ENCODE peak calls at places on chromosomes 2 and 18, in four cellular contexts. B is K562, Z is HepG2, O is GM12878. P is an unnamed sample.

GRCh38 chr18:22613058-22613690 is 195.5 kb upstream of the CTAGE1 start:
- DNase-seq in O (no peak), B (no peak), Z (no peak), P (no peak)

GRCh38 chr2:65061910-65062339 is 5.7 kb downstream of the CEP68 start:
- DNase-seq in B (no peak), Z (no peak), O (no peak), P (no peak)

GRCh38 chr2:203636896-203637818 is 69.3 kb upstream of the CD28 start:
- DNase-seq in Z (no peak), B (no peak), O (no peak), P (no peak)

GRCh38 chr2:52475600-52475999 is 1292.0 kb upstream of the CHAC2 start:
- DNase-seq in B (no peak), Z (no peak), O (no peak), P (no peak)

GRCh38 chr2:80102026-80102425 is 202.5 kb downstream of the LRRTM1 start:
- DNase-seq in O (no peak), Z (no peak), B (no peak), P (no peak)

GRCh38 chr2:2641541-2642410 is 310.7 kb upstream of the MYT1L start:
- DNase-seq in B (no peak), Z (peak), O (no peak), P (no peak)

GRCh38 chr18:60411715-60412114 is 39.1 kb upstream of the MC4R start:
- DNase-seq in B (no peak), O (no peak), Z (no peak), P (peak)

GRCh38 chr18:69387181-69387580 is 13.5 kb upstream of the DOK6 start:
- DNase-seq in Z (no peak), O (no peak), B (no peak), P (no peak)

GRCh38 chr2:171522804-171523338 is 597 bp downstream of the CYBRD1 start:
- DNase-seq in O (no peak), B (peak), Z (no peak), P (peak)

GRCh38 chr2:102029405-102029804 is 37.6 kb downstream of the IL1R2 start:
- DNase-seq in B (no peak), Z (no peak), O (no peak), P (no peak)

GRCh38 chr2:153476491-153477095 is 2.0 kb downstream of the RPRM start:
- DNase-seq in B (no peak), Z (no peak), O (no peak), P (no peak)

GRCh38 chr2:191226196-191226595 is 19.0 kb upstream of the MYO1B start:
- DNase-seq in B (no peak), Z (no peak), O (no peak), P (no peak)

GRCh38 chr18:66168834-66169233 is 418.0 kb downstream of the CDH7 start:
- DNase-seq in B (no peak), O (no peak), Z (no peak), P (no peak)

GRCh38 chr2:206556357-206556949 is 85.8 kb upstream of the FAM237A start:
- DNase-seq in B (peak), O (no peak), Z (peak), P (peak)

GRCh38 chr2:195009202-195009601 is 647.8 kb upstream of the SLC39A10 start:
- DNase-seq in Z (no peak), B (no peak), O (no peak), P (no peak)

GRCh38 chr2:187302146-187302545 is 145.9 kb downstream of the CALCRL start:
- DNase-seq in B (no peak), O (no peak), Z (no peak), P (no peak)

GRCh38 chr18:54023471-54023870 is 201.0 kb downstream of the MBD2 start:
- DNase-seq in Z (no peak), O (peak), B (no peak), P (no peak)

GRCh38 chr2:109528811-109529501 is 84.8 kb downstream of the SEPTIN10 start:
- DNase-seq in B (no peak), Z (no peak), O (no peak), P (no peak)

GRCh38 chr2:43344911-43345373 is 118.5 kb upstream of the ZFP36L2 start:
- DNase-seq in B (peak), Z (no peak), O (no peak), P (no peak)

GRCh38 chr18:6923220-6923619 is 193.7 kb downstream of the ARHGAP28 start:
- DNase-seq in O (no peak), Z (no peak), B (no peak), P (no peak)

GRCh38 chr2:66344087-66344663 is 90.8 kb upstream of the MEIS1 start:
- DNase-seq in Z (no peak), O (no peak), B (no peak), P (no peak)

GRCh38 chr18:48730010-48730409 is 191.2 kb downstream of the CTIF start:
- DNase-seq in B (no peak), Z (no peak), O (no peak), P (no peak)

GRCh38 chr2:147442766-147443165 is 402.1 kb upstream of the ACVR2A start:
- DNase-seq in B (no peak), O (no peak), Z (no peak), P (no peak)

GRCh38 chr2:238077292-238077691 is 16.5 kb downstream of the SCLY start:
- DNase-seq in B (no peak), O (no peak), Z (no peak), P (no peak)

GRCh38 chr2:2848621-2849443 is 517.8 kb upstream of the MYT1L start:
- DNase-seq in B (no peak), O (no peak), Z (no peak), P (no peak)

GRCh38 chr18:29361843-29362242 is 1184.9 kb upstream of the CDH2 start:
- DNase-seq in O (no peak), B (no peak), Z (no peak), P (peak)

GRCh38 chr2:137837830-137838229 is 126.4 kb upstream of the HNMT start:
- DNase-seq in O (no peak), Z (no peak), B (no peak), P (no peak)

GRCh38 chr2:209642146-209642815 is 129.4 kb upstream of the UNC80 start:
- DNase-seq in O (no peak), Z (no peak), B (no peak), P (no peak)
- TF ChIP-seq TARDBP in O (no peak), Z (no peak), B (no peak), P (no peak)

GRCh38 chr2:158580760-158581159 is 124.0 kb downstream of the PKP4 start:
- DNase-seq in B (no peak), O (no peak), Z (no peak), P (no peak)

GRCh38 chr2:158583923-158584322 is 127.2 kb downstream of the PKP4 start:
- DNase-seq in B (no peak), O (no peak), Z (no peak), P (no peak)

GRCh38 chr2:158589303-158589702 is 132.6 kb downstream of the PKP4 start:
- DNase-seq in O (no peak), B (no peak), Z (no peak), P (no peak)

GRCh38 chr2:158586491-158586890 is 129.7 kb downstream of the PKP4 start:
- DNase-seq in O (no peak), Z (peak), B (no peak), P (no peak)
- TF ChIP-seq TARDBP in O (no peak), Z (no peak), B (no peak), P (no peak)

DNA sequence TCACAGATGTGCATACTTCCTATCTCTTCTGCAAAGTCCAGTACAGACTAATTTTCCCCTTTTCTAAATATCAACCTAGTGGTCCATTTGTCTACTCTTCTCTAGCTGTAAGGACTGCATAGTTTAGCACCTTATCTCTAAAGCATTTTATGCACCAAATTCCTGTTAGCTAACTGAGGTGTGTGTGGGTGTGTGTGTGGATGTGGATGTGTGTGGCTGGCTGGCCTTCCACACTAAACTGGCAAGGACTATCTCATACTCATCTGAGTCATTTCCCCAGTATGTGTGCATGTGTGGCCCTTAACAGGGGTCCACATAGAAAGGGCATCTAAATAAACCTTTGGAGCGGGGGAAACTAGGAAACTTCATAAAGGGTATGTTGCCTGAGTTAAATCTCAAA is 139.6 kb downstream of the TTC32 start:
- DNase-seq in O (no peak), B (no peak), Z (no peak), P (no peak)
- TF ChIP-seq TARDBP in O (no peak), B (no peak), Z (no peak), P (no peak)

DNA sequence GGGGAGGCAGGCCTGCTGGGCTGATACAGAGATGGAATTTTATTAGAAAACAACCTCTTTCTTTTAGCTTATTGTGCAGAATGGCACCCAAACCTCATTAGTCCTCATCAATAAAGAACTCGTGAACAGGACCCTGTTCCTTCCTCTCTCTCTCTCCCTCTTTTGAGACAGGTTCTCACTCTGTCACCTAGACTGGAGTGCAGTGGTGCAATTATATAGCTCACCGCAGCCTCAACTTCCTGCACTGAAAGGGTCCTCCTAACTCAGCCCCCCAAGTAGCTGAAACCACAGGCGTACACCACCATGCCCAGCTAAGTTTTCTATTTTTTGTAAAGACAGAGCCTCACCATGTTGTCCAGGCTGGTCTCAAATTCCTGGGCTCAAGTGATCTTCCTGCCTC is 21.7 kb upstream of the AP1S3 start:
- DNase-seq in B (no peak), O (no peak), Z (no peak), P (no peak)
- TF ChIP-seq TARDBP in B (no peak), O (no peak), Z (no peak), P (no peak)

DNA sequence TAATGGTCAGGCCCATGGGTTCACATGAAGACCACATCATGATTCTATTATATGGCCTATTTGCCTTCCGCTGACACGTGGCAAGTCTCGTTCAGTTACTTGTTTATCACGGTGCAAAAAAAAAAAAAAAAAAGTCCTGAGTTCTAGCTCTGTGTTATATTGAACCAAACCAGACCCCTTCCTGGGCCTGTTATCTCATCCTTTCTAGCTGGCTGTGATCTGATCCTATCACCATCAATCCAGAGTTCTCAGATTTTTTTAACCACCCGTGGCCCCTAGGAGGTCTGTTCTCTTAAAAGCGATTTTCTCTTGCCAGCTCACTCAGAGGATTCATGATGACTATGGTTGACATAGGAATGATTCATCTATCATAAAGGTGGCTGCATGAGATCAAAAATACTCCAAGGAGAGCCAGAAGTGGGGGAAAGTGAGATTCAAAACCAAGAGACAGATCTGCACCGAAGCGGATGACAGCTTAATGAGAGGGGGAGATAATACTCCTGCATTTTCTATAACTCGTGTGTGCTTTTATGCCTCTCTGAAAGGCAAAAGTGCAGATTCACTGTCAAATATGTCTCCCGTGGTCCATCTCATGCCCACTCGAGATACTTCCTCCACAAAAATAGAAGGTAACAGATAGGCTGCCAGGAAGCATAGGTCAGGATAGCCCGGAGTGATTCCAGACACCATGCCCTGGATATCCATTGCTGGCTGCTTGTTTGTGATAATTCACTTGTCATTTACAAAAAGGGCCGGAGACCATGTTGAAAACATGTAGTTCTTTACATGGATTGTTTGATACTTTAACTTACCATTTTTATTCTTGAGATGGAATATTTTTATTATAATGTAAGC is 505.7 kb upstream of the KLHL29 start:
- DNase-seq in B (no peak), O (no peak), Z (no peak), P (no peak)
- TF ChIP-seq TARDBP in B (no peak), O (no peak), Z (no peak), P (no peak)

DNA sequence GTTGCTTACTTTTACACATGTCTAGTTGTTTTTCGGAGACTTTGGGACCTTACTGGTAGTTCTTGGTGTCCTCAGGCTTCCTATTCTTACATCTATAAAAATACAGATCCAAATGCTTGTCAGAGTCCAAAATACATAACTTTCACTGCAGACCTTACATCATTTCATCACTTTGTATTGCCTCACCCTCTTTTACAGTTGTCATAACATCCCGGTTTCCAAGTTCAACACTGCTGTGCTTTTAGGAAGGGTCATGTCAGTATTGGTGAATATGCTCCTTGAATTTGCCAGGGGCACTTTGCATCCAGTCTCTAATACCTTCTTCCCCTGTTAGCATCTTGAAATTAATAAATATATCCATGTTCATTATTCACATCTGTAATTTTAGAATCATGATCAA is 518.2 kb upstream of the RAB12 start:
- DNase-seq in Z (no peak), O (no peak), B (no peak), P (no peak)
- TF ChIP-seq TARDBP in Z (no peak), O (no peak), B (no peak), P (no peak)

DNA sequence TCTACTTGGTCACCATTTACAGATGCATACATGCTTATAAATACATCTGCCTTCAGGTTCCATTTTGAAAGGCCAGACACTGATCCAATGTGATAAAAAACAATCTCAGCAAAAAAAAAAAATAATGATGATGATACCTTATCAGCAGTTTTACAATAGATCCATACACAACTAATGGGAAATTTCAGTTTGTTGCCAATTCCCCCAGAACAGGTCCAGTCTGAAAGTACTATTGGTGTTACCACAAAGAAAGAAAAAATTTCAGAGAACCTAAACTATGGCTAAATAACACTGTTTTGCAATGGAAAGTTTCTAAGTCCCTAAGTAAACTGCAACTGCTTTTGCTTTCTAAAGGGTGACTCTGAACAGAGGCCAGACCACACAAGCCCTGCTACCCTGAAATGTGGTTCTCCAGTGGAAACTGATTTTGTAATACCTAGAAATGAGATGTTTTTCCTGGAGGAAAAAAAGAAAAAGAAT is 54.1 kb downstream of the LPIN2 start:
- DNase-seq in B (no peak), Z (no peak), O (no peak), P (no peak)
- TF ChIP-seq TARDBP in B (no peak), Z (no peak), O (no peak), P (no peak)